ENCODE peak calls at places on chromosomes 11 and 22, in six cellular contexts. V is PC-3, T is HCT116, Y is neural progenitor cell, S is SK-N-SH, D is MM.1S. L is an unnamed sample.

GRCh38 chr11:118524757-118525465 is 2.4 kb upstream of the TTC36 start:
- DNase-seq in T (no peak), D (no peak), Y (no peak), S (no peak), V (no peak), L (no peak)

GRCh38 chr22:27663031-27663367 is 138.6 kb downstream of the MN1 start:
- DNase-seq in Y (no peak), S (no peak), T (no peak), D (no peak), V (no peak), L (no peak)

GRCh38 chr11:34866375-34866774 is 49.8 kb downstream of the APIP start:
- DNase-seq in S (no peak), Y (no peak), V (no peak), D (no peak), T (no peak), L (peak; percentile 68)

GRCh38 chr11:2791521-2792375 is 92.0 kb upstream of the KCNQ1OT1 start:
- DNase-seq in T (no peak), Y (no peak), D (no peak), V (no peak), S (no peak), L (no peak)

GRCh38 chr11:116478205-116478604 is 294.6 kb downstream of the BUD13 start:
- DNase-seq in V (no peak), D (no peak), S (no peak), T (no peak), Y (no peak), L (no peak)

GRCh38 chr11:3091081-3091845 is 34.0 kb upstream of the CARS1 start:
- DNase-seq in T (no peak), V (no peak), D (no peak), Y (no peak), S (no peak), L (no peak)

GRCh38 chr22:22666307-22667091 is 22.1 kb downstream of the GGTLC2 start:
- DNase-seq in D (peak; percentile 87), T (no peak), V (peak; percentile 65), S (no peak), Y (peak; percentile 70), L (peak; percentile 60)

GRCh38 chr11:109130910-109131309 is 291.1 kb upstream of the C11orf87 start:
- DNase-seq in Y (no peak), D (no peak), T (no peak), S (no peak), V (no peak), L (no peak)

GRCh38 chr11:129814244-129814992 is 1.2 kb upstream of the TMEM45B start:
- DNase-seq in Y (peak; percentile 6), S (peak; percentile 30), V (no peak), D (no peak), T (no peak), L (no peak)

GRCh38 chr11:95283653-95284052 is 52.7 kb upstream of the SESN3 start:
- DNase-seq in S (no peak), T (no peak), V (no peak), Y (no peak), D (no peak), L (peak; percentile 78)

GRCh38 chr11:88231894-88232482 is 56.7 kb upstream of the RAB38 start:
- DNase-seq in Y (peak; percentile 48), V (peak; percentile 70), T (no peak), S (peak; percentile 18), D (peak; percentile 14), L (peak; percentile 64)

GRCh38 chr11:125123194-125123946 is 11.9 kb upstream of the TMEM218 start:
- DNase-seq in Y (no peak), T (no peak), D (no peak), S (no peak), V (no peak), L (no peak)
- H3K4me3 ChIP-seq in Y (no peak overlapping the region), T (peak overlapping the region; percentile 52), D (peak overlapping the region; percentile 53), S (no peak overlapping the region), V (no peak overlapping the region), L (peak overlapping the region; percentile 24)

GRCh38 chr11:4156571-4156970 is 62.0 kb downstream of the RRM1 start:
- DNase-seq in V (no peak), Y (no peak), S (no peak), T (no peak), D (no peak), L (no peak)
- H3K9ac ChIP-seq in V (no peak overlapping the region), Y (no peak overlapping the region), S (no peak overlapping the region), T (no peak overlapping the region), D (no peak overlapping the region), L (no peak overlapping the region)

GRCh38 chr11:864118-864827 is 21.6 kb downstream of the TSPAN4 start:
- DNase-seq in Y (no peak), S (no peak), T (no peak), V (no peak), D (no peak), L (no peak)

GRCh38 chr11:863389-864117 is 20.9 kb downstream of the TSPAN4 start:
- DNase-seq in D (no peak), V (no peak), S (no peak), Y (no peak), T (no peak), L (no peak)

GRCh38 chr11:866481-866880 is 23.8 kb downstream of the TSPAN4 start:
- DNase-seq in V (no peak), T (no peak), D (no peak), Y (no peak), S (no peak), L (no peak)

GRCh38 chr11:865512-866430 is 23.1 kb downstream of the TSPAN4 start:
- DNase-seq in S (no peak), D (no peak), Y (no peak), V (no peak), T (no peak), L (no peak)

GRCh38 chr11:864928-865327 is 22.3 kb downstream of the TSPAN4 start:
- DNase-seq in S (no peak), Y (no peak), T (no peak), V (no peak), D (no peak), L (no peak)
- TF ChIP-seq EZH2phosphoT487 in S (no peak), Y (no peak), T (no peak), V (no peak), D (no peak), L (no peak)

DNA sequence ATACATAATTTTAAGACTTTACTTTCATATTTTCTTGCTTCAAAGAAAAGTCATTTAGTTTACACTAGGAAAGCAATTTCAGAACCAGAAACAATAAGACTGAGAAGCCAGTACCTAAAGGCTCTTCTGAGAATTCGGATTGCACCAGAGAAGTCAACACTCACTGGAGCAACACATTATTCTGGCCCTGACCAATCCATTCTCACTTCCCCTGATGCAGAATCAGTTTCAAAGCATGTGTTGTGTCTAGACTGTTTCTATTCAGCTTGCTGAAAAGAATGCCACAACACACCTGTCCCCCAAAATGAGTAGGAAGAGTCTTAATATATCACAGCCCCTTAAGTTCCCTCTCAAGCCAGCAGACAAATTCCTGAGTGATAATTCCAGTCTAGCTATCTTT is 1074.3 kb upstream of the TENM4 start:
- DNase-seq in T (no peak), D (peak; percentile 60), Y (no peak), V (no peak), S (no peak), L (no peak)
- H3K4me3 ChIP-seq in T (no peak overlapping the region), D (no peak overlapping the region), Y (no peak overlapping the region), V (no peak overlapping the region), S (no peak overlapping the region), L (no peak overlapping the region)

GRCh38 chr11:312092-312816 is 1.6 kb upstream of the IFITM1 start:
- DNase-seq in D (no peak), Y (no peak), V (no peak), S (no peak), T (no peak), L (no peak)
- H3K9ac ChIP-seq in D (no peak overlapping the region), Y (no peak overlapping the region), V (no peak overlapping the region), S (no peak overlapping the region), T (no peak overlapping the region), L (peak overlapping the region; percentile 80)

DNA sequence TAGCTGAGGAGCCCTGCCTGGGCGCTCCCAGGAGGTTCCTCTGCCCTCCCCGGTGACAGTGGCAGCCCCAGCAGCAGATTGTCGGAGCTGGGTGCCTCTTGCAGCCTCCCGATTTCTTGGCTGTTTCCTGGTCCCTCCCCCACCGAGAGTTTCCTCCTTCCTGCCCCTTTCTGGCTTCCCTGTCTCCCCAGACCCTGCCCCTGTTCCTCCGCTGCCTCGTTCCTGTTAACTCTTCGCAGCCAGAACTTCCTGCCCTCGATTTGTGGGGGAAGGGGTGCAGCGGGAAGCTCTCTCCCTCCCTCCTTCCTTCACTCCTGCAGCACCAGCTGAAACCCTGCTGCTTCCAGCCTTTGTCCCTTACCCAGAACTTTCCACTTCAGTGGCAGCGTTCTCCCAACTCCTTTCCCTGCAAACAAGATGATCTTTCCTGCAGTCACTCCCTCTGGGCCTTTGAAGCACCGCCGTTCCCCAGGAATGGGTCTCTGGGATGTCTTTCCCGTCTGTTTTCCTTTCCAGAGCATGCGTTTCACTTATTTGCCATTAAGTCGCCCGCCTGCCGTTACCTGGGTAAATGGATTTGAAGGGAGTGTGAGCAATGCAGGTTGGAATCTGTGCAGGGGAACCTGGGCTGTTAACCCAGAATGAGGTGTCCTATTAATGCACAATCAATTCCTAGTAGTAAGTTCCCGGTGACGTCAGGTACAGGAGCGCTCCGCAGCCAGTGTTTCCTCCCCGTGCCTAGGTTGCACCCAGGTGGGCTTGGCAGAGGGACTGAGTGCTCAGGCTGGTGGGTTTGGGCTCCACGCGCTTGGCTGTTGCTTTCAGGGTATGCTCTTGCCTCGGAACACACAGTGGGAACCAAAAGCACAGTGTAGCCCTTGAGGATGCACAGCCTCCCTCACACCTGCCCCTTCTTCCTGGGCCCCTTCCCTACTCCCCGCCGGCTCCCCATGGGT is 4.3 kb downstream of the GRK2 start:
- DNase-seq in Y (peak; percentile 77), T (no peak), S (no peak), V (no peak), D (no peak), L (no peak)
- TF ChIP-seq EZH2phosphoT487 in Y (no peak), T (no peak), S (no peak), V (no peak), D (no peak), L (no peak)

L was measured in GM23248.